ENCODE peak calls at places on chromosome 17, in five cellular contexts. One of them, this sample, is unnamed.

GRCh38 chr17:41530062-41531048 is 2.2 kb upstream of the KRT19 start:
- DNase-seq in K562: peak; percentile 88
- DNase-seq in HepG2: peak; percentile 85
- DNase-seq in SK-N-SH: peak; percentile 93
- DNase-seq in GM12878: no peak
- DNase-seq in this sample: peak; percentile 86

GRCh38 chr17:57876023-57876865 is 26.4 kb upstream of the MRPS23 start:
- DNase-seq in HepG2: no peak
- DNase-seq in SK-N-SH: no peak
- DNase-seq in GM12878: no peak
- DNase-seq in K562: no peak
- DNase-seq in this sample: no peak

GRCh38 chr17:35046740-35047283 is 16.7 kb downstream of the RFFL start:
- DNase-seq in GM12878: peak; percentile 81
- DNase-seq in K562: no peak
- DNase-seq in SK-N-SH: peak; percentile 54
- DNase-seq in HepG2: peak; percentile 63
- DNase-seq in this sample: no peak

GRCh38 chr17:28828294-28829040 is 14.1 kb downstream of the FAM222B start:
- DNase-seq in GM12878: no peak
- DNase-seq in K562: no peak
- DNase-seq in HepG2: no peak
- DNase-seq in SK-N-SH: no peak
- DNase-seq in this sample: no peak

GRCh38 chr17:32283745-32284207 is 18.1 kb downstream of the RHBDL3 start:
- DNase-seq in K562: peak; percentile 63
- DNase-seq in GM12878: no peak
- DNase-seq in HepG2: no peak
- DNase-seq in SK-N-SH: no peak
- DNase-seq in this sample: no peak

GRCh38 chr17:47989700-47990099 is 18.8 kb downstream of the CDK5RAP3 start:
- DNase-seq in K562: no peak
- DNase-seq in HepG2: no peak
- DNase-seq in GM12878: peak; percentile 46
- DNase-seq in SK-N-SH: no peak
- DNase-seq in this sample: no peak

GRCh38 chr17:79806863-79807720 is 10.2 kb upstream of the CBX8 start:
- DNase-seq in SK-N-SH: no peak
- DNase-seq in GM12878: no peak
- DNase-seq in HepG2: no peak
- DNase-seq in K562: no peak
- DNase-seq in this sample: no peak

GRCh38 chr17:1201132-1201702 is 21.4 kb upstream of the ABR start:
- DNase-seq in GM12878: no peak
- DNase-seq in SK-N-SH: no peak
- DNase-seq in K562: no peak
- DNase-seq in HepG2: no peak
- DNase-seq in this sample: no peak

GRCh38 chr17:82876149-82876548 is 36.3 kb upstream of the ZNF750 start:
- DNase-seq in K562: peak; percentile 77
- DNase-seq in SK-N-SH: no peak
- DNase-seq in HepG2: peak; percentile 55
- DNase-seq in GM12878: no peak
- DNase-seq in this sample: no peak

GRCh38 chr17:83192161-83192788 is 112.9 kb downstream of the METRNL start:
- DNase-seq in SK-N-SH: no peak
- DNase-seq in GM12878: no peak
- DNase-seq in K562: no peak
- DNase-seq in HepG2: no peak
- DNase-seq in this sample: no peak

GRCh38 chr17:37551788-37552187 is 57.4 kb downstream of the SYNRG start:
- DNase-seq in K562: no peak
- DNase-seq in HepG2: no peak
- DNase-seq in GM12878: no peak
- DNase-seq in SK-N-SH: no peak
- DNase-seq in this sample: no peak

GRCh38 chr17:27980035-27980434 is 62.4 kb upstream of the NLK start:
- DNase-seq in SK-N-SH: no peak
- DNase-seq in HepG2: no peak
- DNase-seq in K562: no peak
- DNase-seq in GM12878: no peak
- DNase-seq in this sample: no peak

GRCh38 chr17:2064511-2064910 is 9.6 kb downstream of the HIC1 start:
- DNase-seq in K562: no peak
- DNase-seq in SK-N-SH: no peak
- DNase-seq in HepG2: no peak
- DNase-seq in GM12878: no peak
- DNase-seq in this sample: no peak

GRCh38 chr17:81681672-81682071 is 1.9 kb downstream of the ARL16 start:
- DNase-seq in GM12878: no peak
- DNase-seq in K562: no peak
- DNase-seq in HepG2: no peak
- DNase-seq in SK-N-SH: no peak
- DNase-seq in this sample: no peak

GRCh38 chr17:16479264-16479663 is 12.7 kb downstream of the LRRC75A start:
- DNase-seq in GM12878: no peak
- DNase-seq in SK-N-SH: no peak
- DNase-seq in HepG2: no peak
- DNase-seq in K562: no peak
- DNase-seq in this sample: no peak

GRCh38 chr17:55056530-55056929 is 88.0 kb downstream of the STXBP4 start:
- DNase-seq in K562: no peak
- DNase-seq in GM12878: no peak
- DNase-seq in HepG2: peak; percentile 31
- DNase-seq in SK-N-SH: peak; percentile 13
- DNase-seq in this sample: no peak

GRCh38 chr17:39924691-39925055 is 2.7 kb downstream of the ORMDL3 start:
- DNase-seq in HepG2: no peak
- DNase-seq in GM12878: no peak
- DNase-seq in SK-N-SH: no peak
- DNase-seq in K562: no peak
- DNase-seq in this sample: no peak
- TF ChIP-seq MAX in HepG2: no peak
- TF ChIP-seq MAX in GM12878: no peak
- TF ChIP-seq MAX in SK-N-SH: no peak
- TF ChIP-seq MAX in K562: no peak
- TF ChIP-seq MAX in this sample: no peak

DNA sequence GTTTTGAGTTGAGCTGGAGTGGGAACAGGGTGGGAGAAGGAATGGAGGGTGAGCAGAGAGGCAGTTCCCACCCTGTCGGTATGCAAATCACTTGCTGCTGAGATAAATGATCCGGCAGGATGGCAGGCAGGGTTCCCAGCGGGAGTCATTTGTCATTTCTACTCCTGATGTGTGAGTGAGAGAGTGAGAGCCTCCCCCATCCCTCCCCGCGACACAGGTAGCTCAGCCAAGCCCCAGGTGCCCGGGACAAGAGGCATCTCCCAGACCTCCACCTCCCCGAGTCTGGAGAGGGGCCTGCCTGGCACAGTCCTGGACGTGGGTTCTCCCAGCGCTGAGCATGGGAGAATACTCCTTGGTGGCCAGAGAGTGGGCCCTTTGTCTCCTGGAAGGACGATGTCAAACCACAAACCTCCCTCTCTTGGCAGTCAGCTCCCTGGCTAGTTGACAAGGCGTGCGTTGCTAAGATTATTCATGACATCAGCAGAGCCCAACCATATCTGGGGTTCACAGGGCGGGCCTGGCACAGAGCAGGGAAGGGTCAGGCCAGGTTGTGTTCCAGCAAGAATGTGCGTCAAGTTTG is 33.7 kb upstream of the TNRC6C start:
- DNase-seq in SK-N-SH: no peak
- DNase-seq in HepG2: no peak
- DNase-seq in GM12878: no peak
- DNase-seq in K562: no peak
- DNase-seq in this sample: no peak
- H3K4me3 ChIP-seq in SK-N-SH: no peak overlapping the region
- H3K4me3 ChIP-seq in HepG2: no peak overlapping the region
- H3K4me3 ChIP-seq in GM12878: no peak overlapping the region
- H3K4me3 ChIP-seq in K562: no peak overlapping the region
- H3K4me3 ChIP-seq in this sample: no peak overlapping the region

GRCh38 chr17:77167472-77168306 is 26.9 kb downstream of the SEC14L1 start:
- DNase-seq in HepG2: no peak
- DNase-seq in SK-N-SH: no peak
- DNase-seq in GM12878: no peak
- DNase-seq in K562: no peak
- DNase-seq in this sample: peak; percentile 10

GRCh38 chr17:77174928-77175720 is 34.4 kb downstream of the SEC14L1 start:
- DNase-seq in GM12878: no peak
- DNase-seq in HepG2: no peak
- DNase-seq in SK-N-SH: no peak
- DNase-seq in K562: no peak
- DNase-seq in this sample: no peak

GRCh38 chr17:77178050-77178449 is 37.3 kb downstream of the SEC14L1 start:
- DNase-seq in K562: no peak
- DNase-seq in GM12878: no peak
- DNase-seq in HepG2: no peak
- DNase-seq in SK-N-SH: no peak
- DNase-seq in this sample: no peak

GRCh38 chr17:77177002-77177401 is 36.2 kb downstream of the SEC14L1 start:
- DNase-seq in GM12878: no peak
- DNase-seq in SK-N-SH: no peak
- DNase-seq in HepG2: no peak
- DNase-seq in K562: no peak
- DNase-seq in this sample: no peak

GRCh38 chr17:77173104-77173503 is 32.3 kb downstream of the SEC14L1 start:
- DNase-seq in SK-N-SH: no peak
- DNase-seq in K562: no peak
- DNase-seq in HepG2: no peak
- DNase-seq in GM12878: no peak
- DNase-seq in this sample: no peak
- TF ChIP-seq ZBTB33 in SK-N-SH: no peak
- TF ChIP-seq ZBTB33 in K562: no peak
- TF ChIP-seq ZBTB33 in HepG2: no peak
- TF ChIP-seq ZBTB33 in GM12878: no peak
- TF ChIP-seq ZBTB33 in this sample: no peak

DNA sequence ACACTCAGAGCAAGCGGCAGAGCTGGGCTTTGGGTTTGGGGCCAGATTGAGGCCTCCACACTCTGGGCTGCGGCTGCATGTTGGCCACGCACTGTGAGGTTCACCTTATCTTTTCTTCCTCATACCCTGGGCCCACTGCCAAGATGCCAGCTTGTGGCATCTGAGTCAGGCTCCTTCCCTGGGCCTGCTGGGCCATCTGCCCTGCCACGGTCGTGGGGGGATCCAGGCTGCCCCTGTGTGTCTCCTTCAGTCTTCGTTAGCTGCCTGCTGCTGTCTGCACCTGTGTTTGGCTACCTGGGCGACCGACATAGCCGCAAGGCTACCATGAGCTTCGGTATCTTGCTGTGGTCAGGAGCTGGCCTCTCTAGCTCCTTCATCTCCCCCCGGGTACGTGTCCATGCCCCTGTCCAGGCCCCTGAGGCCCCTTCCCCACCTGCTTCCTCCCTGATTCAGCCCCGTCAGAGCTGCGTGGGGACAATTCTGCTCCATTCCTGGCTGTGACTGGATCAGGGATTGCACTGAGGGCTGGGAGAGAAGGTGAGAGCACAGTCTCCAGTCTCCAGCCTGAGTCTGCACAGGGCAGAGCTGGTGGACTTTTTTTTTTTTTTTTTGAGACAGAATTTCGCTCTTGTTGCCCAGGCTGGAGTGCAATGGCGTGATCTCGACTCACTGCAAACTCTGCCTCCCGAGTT is 11.2 kb downstream of the SPNS3 start:
- DNase-seq in GM12878: no peak
- DNase-seq in K562: no peak
- DNase-seq in HepG2: no peak
- DNase-seq in SK-N-SH: peak; percentile 79
- DNase-seq in this sample: no peak
- TF ChIP-seq MAX in GM12878: no peak
- TF ChIP-seq MAX in K562: no peak
- TF ChIP-seq MAX in HepG2: no peak
- TF ChIP-seq MAX in SK-N-SH: no peak
- TF ChIP-seq MAX in this sample: no peak

GRCh38 chr17:77287432-77288068 is 146.8 kb downstream of the SEC14L1 start:
- DNase-seq in GM12878: no peak
- DNase-seq in K562: no peak
- DNase-seq in HepG2: peak; percentile 65
- DNase-seq in SK-N-SH: peak; percentile 80
- DNase-seq in this sample: peak; percentile 92

GRCh38 chr17:77286641-77287431 is 146.1 kb downstream of the SEC14L1 start:
- DNase-seq in K562: no peak
- DNase-seq in HepG2: peak; percentile 100
- DNase-seq in SK-N-SH: peak; percentile 88
- DNase-seq in GM12878: no peak
- DNase-seq in this sample: peak; percentile 73

GRCh38 chr17:77288115-77288619 is 147.4 kb downstream of the SEC14L1 start:
- DNase-seq in GM12878: no peak
- DNase-seq in HepG2: no peak
- DNase-seq in K562: no peak
- DNase-seq in SK-N-SH: no peak
- DNase-seq in this sample: no peak

GRCh38 chr17:77285594-77286390 is 145.0 kb downstream of the SEC14L1 start:
- DNase-seq in GM12878: no peak
- DNase-seq in K562: no peak
- DNase-seq in SK-N-SH: peak; percentile 47
- DNase-seq in HepG2: peak; percentile 70
- DNase-seq in this sample: no peak

DNA sequence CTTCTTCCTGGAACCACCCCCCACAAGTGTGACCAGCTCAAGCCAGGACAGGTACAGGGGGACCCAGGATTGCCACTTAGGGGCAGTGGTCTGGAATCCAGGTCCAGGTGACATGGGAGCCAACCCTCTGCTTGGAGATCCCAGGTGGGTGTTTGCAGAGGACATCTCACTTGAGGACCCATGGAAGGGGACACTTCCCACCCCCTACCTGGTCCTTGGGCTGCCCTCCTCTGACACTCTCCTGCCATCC is 145.5 kb downstream of the SEC14L1 start:
- DNase-seq in K562: no peak
- DNase-seq in HepG2: no peak
- DNase-seq in SK-N-SH: no peak
- DNase-seq in GM12878: no peak
- DNase-seq in this sample: no peak
- H3K4me3 ChIP-seq in K562: no peak overlapping the region
- H3K4me3 ChIP-seq in HepG2: peak overlapping the region; percentile 53
- H3K4me3 ChIP-seq in SK-N-SH: no peak overlapping the region
- H3K4me3 ChIP-seq in GM12878: no peak overlapping the region
- H3K4me3 ChIP-seq in this sample: peak overlapping the region; percentile 39

DNA sequence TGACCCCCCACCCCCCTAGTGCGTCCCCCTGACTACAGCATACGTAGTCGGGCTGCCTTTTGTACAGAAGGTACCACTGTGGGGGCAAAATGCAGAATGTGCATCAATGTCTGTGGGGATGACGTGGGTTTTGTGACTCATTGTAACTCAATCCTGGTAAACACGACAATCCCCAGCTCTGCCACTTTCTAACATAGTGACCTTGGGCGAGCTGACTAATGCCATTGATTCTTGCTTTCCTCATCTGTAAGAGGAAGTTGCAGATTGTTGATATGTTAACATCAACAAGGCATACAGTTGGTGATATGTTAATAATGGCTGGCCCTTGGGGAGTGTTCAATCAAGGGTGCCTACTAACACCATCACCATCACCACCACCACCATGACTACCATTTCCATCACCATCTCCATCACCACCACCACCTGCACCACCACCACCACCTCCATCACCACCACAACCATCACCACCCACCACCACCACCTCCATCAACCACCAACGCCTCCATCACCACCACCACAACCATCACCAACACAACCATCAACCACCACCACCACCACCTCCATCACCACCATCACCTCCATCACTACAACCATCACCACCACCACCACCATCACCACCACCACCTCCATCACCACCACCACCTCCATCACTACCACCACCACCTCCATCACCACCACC is 15.9 kb downstream of the MARCHF10 start:
- DNase-seq in HepG2: peak; percentile 74
- DNase-seq in SK-N-SH: no peak
- DNase-seq in GM12878: no peak
- DNase-seq in K562: no peak
- DNase-seq in this sample: peak; percentile 61
- TF ChIP-seq ZBTB33 in HepG2: no peak
- TF ChIP-seq ZBTB33 in SK-N-SH: no peak
- TF ChIP-seq ZBTB33 in GM12878: no peak
- TF ChIP-seq ZBTB33 in K562: no peak
- TF ChIP-seq ZBTB33 in this sample: no peak

This sample was measured in HCT116.